ENCODE peak calls at places on chromosome 2, in five cellular contexts. One of them, this sample, is unnamed.

GRCh38 chr2:160387558-160388262 is 105.9 kb downstream of the RBMS1 start:
- DNase-seq in activated effector memory CD4-positive, alpha-beta T cell treated with anti-CD3 and anti-CD28 coated beads, Interleukin-2, amount 50 U/mL, for 16 hours: no peak
- DNase-seq in effector CD4-positive, alpha-beta T cell: no peak
- DNase-seq in cortex of kidney: no peak
- DNase-seq in hippocampal formation: no peak
- DNase-seq in this sample: no peak

GRCh38 chr2:118557016-118557415 is 290.4 kb downstream of the EN1 start:
- DNase-seq in activated effector memory CD4-positive, alpha-beta T cell treated with anti-CD3 and anti-CD28 coated beads, Interleukin-2, amount 50 U/mL, for 16 hours: no peak
- DNase-seq in effector CD4-positive, alpha-beta T cell: no peak
- DNase-seq in cortex of kidney: no peak
- DNase-seq in hippocampal formation: no peak
- DNase-seq in this sample: no peak

GRCh38 chr2:98807221-98807620 is 76.3 kb upstream of the MGAT4A start:
- DNase-seq in activated effector memory CD4-positive, alpha-beta T cell treated with anti-CD3 and anti-CD28 coated beads, Interleukin-2, amount 50 U/mL, for 16 hours: no peak
- DNase-seq in effector CD4-positive, alpha-beta T cell: no peak
- DNase-seq in cortex of kidney: no peak
- DNase-seq in hippocampal formation: no peak
- DNase-seq in this sample: no peak

GRCh38 chr2:147845608-147846002 is 776 bp downstream of the ACVR2A start:
- DNase-seq in activated effector memory CD4-positive, alpha-beta T cell treated with anti-CD3 and anti-CD28 coated beads, Interleukin-2, amount 50 U/mL, for 16 hours: no peak
- DNase-seq in effector CD4-positive, alpha-beta T cell: no peak
- DNase-seq in cortex of kidney: no peak
- DNase-seq in hippocampal formation: no peak
- DNase-seq in this sample: no peak

GRCh38 chr2:25294573-25295462 is 46.9 kb downstream of the DNMT3A start:
- DNase-seq in activated effector memory CD4-positive, alpha-beta T cell treated with anti-CD3 and anti-CD28 coated beads, Interleukin-2, amount 50 U/mL, for 16 hours: peak
- DNase-seq in effector CD4-positive, alpha-beta T cell: peak
- DNase-seq in cortex of kidney: no peak
- DNase-seq in hippocampal formation: peak
- DNase-seq in this sample: peak

GRCh38 chr2:191212119-191212518 is 33.1 kb upstream of the MYO1B start:
- DNase-seq in activated effector memory CD4-positive, alpha-beta T cell treated with anti-CD3 and anti-CD28 coated beads, Interleukin-2, amount 50 U/mL, for 16 hours: no peak
- DNase-seq in effector CD4-positive, alpha-beta T cell: no peak
- DNase-seq in cortex of kidney: no peak
- DNase-seq in hippocampal formation: no peak
- DNase-seq in this sample: no peak

GRCh38 chr2:11121099-11121822 is 34.0 kb upstream of the SLC66A3 start:
- DNase-seq in activated effector memory CD4-positive, alpha-beta T cell treated with anti-CD3 and anti-CD28 coated beads, Interleukin-2, amount 50 U/mL, for 16 hours: no peak
- DNase-seq in effector CD4-positive, alpha-beta T cell: no peak
- DNase-seq in cortex of kidney: no peak
- DNase-seq in hippocampal formation: no peak
- DNase-seq in this sample: no peak

GRCh38 chr2:183070942-183071844 is 7.4 kb upstream of the DUSP19 start:
- DNase-seq in activated effector memory CD4-positive, alpha-beta T cell treated with anti-CD3 and anti-CD28 coated beads, Interleukin-2, amount 50 U/mL, for 16 hours: no peak
- DNase-seq in effector CD4-positive, alpha-beta T cell: no peak
- DNase-seq in cortex of kidney: no peak
- DNase-seq in hippocampal formation: peak
- DNase-seq in this sample: no peak